ENCODE peak calls at places on chromosomes 3 and 15, in seven cellular contexts. V is fibroblast of pulmonary artery, M is upper lobe of right lung, B is neuronal stem cell, H is MM.1S, S is cardiac fibroblast, Z is AG09309. J is an unnamed sample.

GRCh38 chr3:143362115-143362992 is 242.8 kb downstream of the CHST2 start:
- DNase-seq in B (no peak), S (no peak), H (no peak), V (no peak), M (no peak), Z (no peak), J (no peak)

GRCh38 chr3:140022061-140022781 is 87.2 kb downstream of the CLSTN2 start:
- DNase-seq in M (no peak), S (no peak), Z (no peak), B (no peak), H (no peak), V (no peak), J (no peak)

GRCh38 chr3:159824341-159824740 is 164.3 kb upstream of the IL12A start:
- DNase-seq in M (no peak), H (no peak), V (peak; percentile 87), Z (no peak), S (peak; percentile 94), B (no peak), J (no peak)

GRCh38 chr3:43180027-43180426 is 74.1 kb upstream of the POMGNT2 start:
- DNase-seq in H (peak; percentile 81), M (no peak), B (no peak), Z (peak; percentile 51), S (peak; percentile 96), V (peak; percentile 94), J (no peak)

GRCh38 chr15:33675246-33675645 is 293.1 kb upstream of the CHRM5 start:
- DNase-seq in Z (no peak), H (peak; percentile 51), S (peak; percentile 53), B (peak; percentile 17), V (peak; percentile 43), M (no peak), J (peak; percentile 15)

GRCh38 chr15:72916939-72917338 is 133.4 kb upstream of the ADPGK start:
- DNase-seq in H (no peak), V (no peak), S (no peak), M (no peak), B (no peak), Z (no peak), J (no peak)

GRCh38 chr15:68843425-68844311 is 23.0 kb upstream of the ANP32A start:
- DNase-seq in H (peak; percentile 57), M (no peak), Z (no peak), S (peak; percentile 29), B (peak; percentile 45), V (peak; percentile 24), J (no peak)

GRCh38 chr3:175129126-175129525 is 270.0 kb downstream of the NAALADL2 start:
- DNase-seq in V (peak; percentile 7), H (no peak), Z (no peak), M (no peak), B (no peak), S (peak; percentile 12), J (no peak)

GRCh38 chr3:149839874-149840273 is 26.9 kb downstream of the RNF13 start:
- DNase-seq in H (no peak), S (no peak), Z (no peak), M (no peak), B (no peak), V (no peak), J (no peak)

GRCh38 chr3:30285188-30286006 is 321.0 kb upstream of the TGFBR2 start:
- DNase-seq in S (no peak), B (no peak), M (no peak), V (no peak), H (no peak), Z (no peak), J (no peak)

GRCh38 chr3:67329358-67329757 is 325.1 kb downstream of the SUCLG2 start:
- DNase-seq in Z (no peak), V (no peak), H (no peak), S (no peak), M (no peak), B (no peak), J (no peak)

GRCh38 chr15:37100109-37100873 is at the start of gene MEIS2:
- DNase-seq in B (peak; percentile 83), V (peak; percentile 97), H (peak; percentile 79), S (peak; percentile 92), Z (peak; percentile 87), M (peak; percentile 94), J (peak; percentile 91)

GRCh38 chr15:82999905-83000671 is 11.4 kb downstream of the C15orf40 start:
- DNase-seq in M (no peak), V (peak; percentile 74), B (peak; percentile 12), H (peak; percentile 79), Z (no peak), S (peak; percentile 77), J (no peak)

GRCh38 chr3:115989927-115990326 is 366.6 kb downstream of the GAP43 start:
- DNase-seq in B (no peak), V (no peak), H (no peak), S (peak; percentile 35), M (no peak), Z (peak; percentile 62), J (no peak)

GRCh38 chr15:89765694-89766093 is 10.4 kb upstream of the MESP2 start:
- DNase-seq in S (no peak), B (no peak), V (no peak), M (no peak), Z (no peak), H (no peak), J (no peak)

GRCh38 chr15:52104532-52105004 is 8.0 kb downstream of the BCL2L10 start:
- DNase-seq in V (no peak), B (no peak), H (no peak), Z (no peak), S (no peak), M (no peak), J (no peak)

GRCh38 chr3:43699864-43700263 is 9.1 kb downstream of the ABHD5 start:
- DNase-seq in S (no peak), B (no peak), Z (no peak), M (no peak), V (peak; percentile 29), H (peak; percentile 56), J (no peak)

GRCh38 chr3:4828279-4829030 is 150.8 kb upstream of the BHLHE40 start:
- DNase-seq in S (peak; percentile 81), B (no peak), M (no peak), H (no peak), V (peak; percentile 86), Z (peak; percentile 52), J (peak; percentile 32)

GRCh38 chr3:107899996-107900651 is 190.7 kb downstream of the CD47 start:
- DNase-seq in H (no peak), B (no peak), M (no peak), S (peak; percentile 25), V (peak; percentile 16), Z (no peak), J (no peak)
- H3K4me3 ChIP-seq in H (no peak overlapping the region), B (no peak overlapping the region), M (no peak overlapping the region), S (no peak overlapping the region), V (no peak overlapping the region), Z (no peak overlapping the region), J (no peak overlapping the region)

GRCh38 chr15:77571181-77571580 is 61.5 kb downstream of the LINGO1 start:
- DNase-seq in H (no peak), B (no peak), M (no peak), Z (no peak), S (no peak), V (no peak), J (no peak)

GRCh38 chr15:77568014-77568959 is 64.4 kb downstream of the LINGO1 start:
- DNase-seq in H (no peak), B (no peak), Z (no peak), V (no peak), M (no peak), S (no peak), J (no peak)

GRCh38 chr15:77569647-77570186 is 63.0 kb downstream of the LINGO1 start:
- DNase-seq in H (no peak), B (no peak), S (no peak), M (no peak), V (peak; percentile 6), Z (no peak), J (no peak)

GRCh38 chr15:77567202-77567601 is 65.5 kb downstream of the LINGO1 start:
- DNase-seq in M (no peak), B (no peak), S (no peak), V (no peak), H (no peak), Z (no peak), J (no peak)

DNA sequence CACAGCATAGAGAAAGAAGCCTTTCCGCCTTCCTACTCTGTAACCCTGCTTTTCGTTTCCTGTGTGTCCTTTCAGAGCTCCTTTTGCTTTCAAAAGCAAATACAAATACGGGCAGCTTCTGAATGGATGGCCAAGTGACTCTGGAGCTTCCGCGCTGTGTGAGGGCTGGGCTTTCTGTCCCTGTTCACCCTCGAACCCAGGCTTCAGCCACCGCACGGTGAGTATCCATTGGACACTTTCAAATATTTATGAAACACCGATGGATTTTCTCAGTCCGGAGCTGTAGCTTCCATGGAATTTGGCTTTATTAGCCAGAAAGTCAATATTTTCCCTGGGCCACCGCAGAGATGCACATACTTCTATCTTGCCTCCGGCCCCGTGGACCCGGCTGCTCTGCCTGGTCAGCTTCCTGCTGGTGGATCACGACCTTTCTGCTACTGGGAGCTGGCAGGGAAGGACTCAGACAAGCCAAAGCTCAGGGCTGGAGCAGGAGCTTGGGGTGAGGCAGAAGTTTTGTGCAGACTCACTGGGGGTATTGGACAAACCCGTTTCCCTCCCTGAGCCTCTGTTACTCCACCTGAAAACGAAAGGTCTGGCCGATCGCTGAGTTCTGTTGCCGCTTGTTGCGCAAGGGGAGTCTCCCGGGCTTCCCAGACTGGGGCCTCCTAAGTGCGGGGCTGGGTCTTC is 63.6 kb downstream of the LINGO1 start:
- DNase-seq in M (peak; percentile 75), Z (no peak), S (peak; percentile 51), B (no peak), V (peak; percentile 38), H (no peak), J (peak; percentile 19)
- H3K4me3 ChIP-seq in M (peak overlapping the region; percentile 35), Z (no peak overlapping the region), S (no peak overlapping the region), B (peak overlapping the region; percentile 47), V (peak overlapping the region; percentile 29), H (no peak overlapping the region), J (peak overlapping the region; percentile 10)

DNA sequence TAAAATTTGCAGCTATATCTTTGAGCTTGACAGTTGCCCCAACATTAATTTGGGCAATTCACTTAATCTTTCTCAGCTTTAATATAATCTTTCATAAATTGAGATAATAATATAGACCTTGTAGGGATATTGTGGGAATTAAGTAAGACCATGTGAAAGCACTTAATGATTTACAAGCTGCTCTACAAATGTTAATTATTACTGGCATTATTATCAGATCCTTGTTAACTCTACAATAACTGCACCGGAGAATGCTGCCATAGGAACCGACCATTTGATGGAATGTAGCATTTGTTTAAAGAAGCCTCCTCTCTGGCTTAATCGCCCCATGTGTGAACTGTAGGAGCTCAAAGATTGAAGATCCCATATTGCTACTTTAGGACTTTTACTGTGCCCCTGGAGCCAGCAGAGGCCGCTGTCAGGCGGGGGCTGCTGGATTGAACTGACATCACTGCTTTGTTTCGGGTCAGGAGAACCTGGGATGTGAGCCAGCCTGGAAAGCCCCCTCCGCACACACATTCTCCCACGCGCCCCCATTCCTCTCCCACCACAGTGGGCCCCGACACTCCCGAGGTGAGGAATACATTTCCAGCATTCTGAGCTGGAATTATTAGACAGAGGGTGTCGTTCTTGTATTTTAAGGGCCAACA is 154.2 kb upstream of the TNIK start:
- DNase-seq in M (no peak), H (peak; percentile 22), S (peak; percentile 62), V (peak; percentile 58), B (peak; percentile 31), Z (no peak), J (no peak)
- H3K4me3 ChIP-seq in M (no peak overlapping the region), H (no peak overlapping the region), S (no peak overlapping the region), V (no peak overlapping the region), B (no peak overlapping the region), Z (no peak overlapping the region), J (no peak overlapping the region)

DNA sequence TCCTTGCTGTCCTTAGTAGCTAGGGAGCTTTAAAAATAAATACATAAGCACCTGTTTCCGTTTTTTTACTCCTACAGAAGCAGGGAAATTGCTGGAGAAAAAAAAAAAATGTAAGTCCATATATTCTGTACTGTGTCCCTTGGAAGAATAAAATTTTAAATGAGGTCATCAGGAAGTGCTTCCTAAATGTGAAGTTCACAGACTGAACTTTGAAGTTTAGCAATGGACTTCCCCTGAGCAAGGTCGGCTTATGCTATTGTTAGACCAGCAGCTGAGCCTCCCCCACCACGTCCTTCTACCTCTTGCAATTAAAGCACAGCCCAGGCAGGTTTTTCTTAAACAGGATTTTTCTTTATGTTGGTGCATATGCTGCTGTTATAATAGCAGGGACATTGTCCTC is 26.3 kb downstream of the LIPC start:
- DNase-seq in S (peak; percentile 62), H (peak; percentile 64), Z (no peak), V (peak; percentile 54), M (no peak), B (no peak), J (no peak)
- H3K4me3 ChIP-seq in S (no peak overlapping the region), H (no peak overlapping the region), Z (no peak overlapping the region), V (no peak overlapping the region), M (no peak overlapping the region), B (no peak overlapping the region), J (no peak overlapping the region)